ENCODE peak calls at places on chromosomes 11 and 22, in six cellular contexts. B is cardiac muscle cell, Y is G401, W is posterior cingulate gyrus, L is EL, R is NT2/D1. K is an unnamed sample.

GRCh38 chr22:27135582-27135981 is 478.2 kb downstream of the MIAT start:
- DNase-seq in W (no peak), L (peak), R (no peak), B (peak), Y (no peak), K (peak)

GRCh38 chr11:2772544-2773031 is 72.8 kb upstream of the KCNQ1OT1 start:
- DNase-seq in B (no peak), W (peak), Y (no peak), R (no peak), L (peak), K (no peak)

GRCh38 chr22:24926849-24927579 is 19.5 kb downstream of the LHFPL7 start:
- DNase-seq in L (peak), B (no peak), Y (no peak), W (no peak), R (no peak), K (no peak)

GRCh38 chr22:46373166-46373565 is 37.7 kb downstream of the TRMU start:
- DNase-seq in L (no peak), R (no peak), Y (no peak), W (no peak), B (no peak), K (peak)

GRCh38 chr11:721913-722811 is 16.1 kb downstream of the EPS8L2 start:
- DNase-seq in Y (no peak), L (no peak), W (no peak), B (no peak), R (no peak), K (peak)

GRCh38 chr22:42462016-42462415 is 29.8 kb upstream of the NFAM1 start:
- DNase-seq in L (no peak), W (no peak), Y (no peak), R (no peak), B (peak), K (no peak)

GRCh38 chr11:10309163-10310093 is 4.6 kb downstream of the ADM start:
- DNase-seq in B (no peak), Y (peak), R (no peak), L (peak), W (peak), K (no peak)

GRCh38 chr11:40269865-40270264 is 1189.6 kb downstream of the LRRC4C start:
- DNase-seq in W (no peak), B (no peak), R (no peak), L (no peak), Y (no peak), K (no peak)

GRCh38 chr11:78220218-78221157 is 31.8 kb downstream of the USP35 start:
- DNase-seq in L (no peak), B (no peak), Y (no peak), R (no peak), W (no peak), K (no peak)

GRCh38 chr22:37242395-37242918 is 1.6 kb downstream of the RAC2 start:
- DNase-seq in Y (no peak), L (peak), W (no peak), B (no peak), R (no peak), K (no peak)

GRCh38 chr11:26779466-26779865 is 57.6 kb upstream of the SLC5A12 start:
- DNase-seq in B (no peak), Y (no peak), L (no peak), R (no peak), W (no peak), K (no peak)

GRCh38 chr11:46684364-46684763 is 16.1 kb downstream of the ARHGAP1 start:
- DNase-seq in W (no peak), Y (peak), B (no peak), L (no peak), R (no peak), K (no peak)

GRCh38 chr11:33063326-33063775 is 24.0 kb downstream of the TCP11L1 start:
- DNase-seq in L (peak), Y (no peak), R (no peak), W (no peak), B (no peak), K (no peak)

GRCh38 chr11:32891657-32892354 is 805 bp upstream of the QSER1 start:
- DNase-seq in Y (no peak), B (no peak), W (no peak), L (peak), R (no peak), K (no peak)